ENCODE peak calls at places on chromosomes 4 and X, in five cellular contexts. A is HCT116, T is K562, U is stomach, V is SK-N-SH. Y is an unnamed sample. For H3K9me3, the result is how much of the 10 kb centered on the place peaks cover.

GRCh38 chr4:125016892-125017299 is 297.9 kb upstream of the FAT4 start:
- DNase-seq in A (no peak), T (no peak), U (no peak), V (peak), Y (no peak)

GRCh38 chr4:141814499-141814898 is 178.1 kb downstream of the IL15 start:
- DNase-seq in A (no peak), T (no peak), U (no peak), V (no peak), Y (no peak)

GRCh38 chr4:86834901-86835300 is 14.3 kb downstream of the SLC10A6 start:
- DNase-seq in A (no peak), T (no peak), U (no peak), V (no peak), Y (no peak)

GRCh38 chr4:83771113-83771705 is 235.3 kb downstream of the GPAT3 start:
- DNase-seq in A (peak), T (peak), U (peak), V (peak), Y (no peak)

GRCh38 chr4:118752551-118752950 is 67.4 kb downstream of the METTL14 start:
- DNase-seq in A (no peak), T (no peak), U (no peak), V (no peak), Y (no peak)

GRCh38 chr4:81198151-81198550 is 16.9 kb downstream of the PRKG2 start:
- DNase-seq in A (no peak), T (no peak), U (peak), V (no peak), Y (no peak)

GRCh38 chr4:118225521-118225920 is 127.3 kb downstream of the PRSS12 start:
- DNase-seq in A (no peak), T (no peak), U (no peak), V (no peak), Y (no peak)

GRCh38 chr4:76821661-76822060 is 76.3 kb downstream of the SOWAHB start:
- DNase-seq in A (no peak), T (no peak), U (no peak), V (no peak), Y (no peak)

GRCh38 chr4:33924239-33924638 is 2320.1 kb downstream of the ARAP2 start:
- DNase-seq in A (peak), T (no peak), U (no peak), V (no peak), Y (no peak)

GRCh38 chrX:106783716-106784115 is 18.8 kb upstream of the TBC1D8B start:
- DNase-seq in A (no peak), T (no peak), U (no peak), V (no peak), Y (no peak)

GRCh38 chr4:74464291-74464690 is 19.4 kb downstream of the AREG start:
- DNase-seq in A (no peak), T (no peak), U (no peak), V (no peak), Y (no peak)

GRCh38 chrX:54807524-54808108 is at the start of gene MAGED2:
- DNase-seq in A (no peak), T (peak), U (no peak), V (peak), Y (no peak)

GRCh38 chrX:109281478-109282275 is 200.2 kb downstream of the GUCY2F start:
- DNase-seq in A (no peak), T (no peak), U (peak), V (no peak), Y (no peak)

GRCh38 chr4:120025516-120025915 is 41.1 kb downstream of the MAD2L1 start:
- DNase-seq in A (no peak), T (no peak), U (no peak), V (no peak), Y (no peak)

GRCh38 chr4:118918388-118918787 is 29.7 kb downstream of the SYNPO2 start:
- DNase-seq in A (no peak), T (no peak), U (no peak), V (no peak), Y (no peak)

GRCh38 chrX:16838202-16839066 is 31.7 kb downstream of the RBBP7 start:
- DNase-seq in A (no peak), T (no peak), U (peak), V (no peak), Y (no peak)

GRCh38 chr4:62193726-62194125 is 993.6 kb downstream of the ADGRL3 start:
- DNase-seq in A (no peak), T (no peak), U (no peak), V (no peak), Y (no peak)

GRCh38 chrX:99305573-99305972 is 1104.5 kb downstream of the PCDH19 start:
- DNase-seq in A (no peak), T (no peak), U (no peak), V (no peak), Y (no peak)

GRCh38 chrX:140762061-140762460 is 52.5 kb downstream of the LINC00632 start:
- DNase-seq in A (no peak), T (peak), U (peak), V (peak), Y (no peak)

GRCh38 chrX:127058220-127058619 is 238.7 kb downstream of the PRR32 start:
- DNase-seq in A (no peak), T (no peak), U (no peak), V (no peak), Y (no peak)

GRCh38 chr4:3221996-3222395 is 27.0 kb upstream of the MSANTD1 start:
- DNase-seq in A (no peak), T (no peak), U (no peak), V (no peak), Y (no peak)

GRCh38 chrX:13646154-13646549 is 6.8 kb upstream of the TCEANC start:
- DNase-seq in A (peak), T (peak), U (peak), V (peak), Y (no peak)

GRCh38 chr4:170391066-170391754 is 301.5 kb upstream of the AADAT start:
- DNase-seq in A (no peak), T (no peak), U (no peak), V (no peak), Y (no peak)

GRCh38 chr4:177308125-177308524 is 1.5 kb upstream of the NEIL3 start:
- DNase-seq in A (no peak), T (no peak), U (no peak), V (no peak), Y (no peak)

GRCh38 chr4:2251073-2251794 is 9.3 kb upstream of the HAUS3 start:
- DNase-seq in A (no peak), T (no peak), U (peak), V (peak), Y (peak)

GRCh38 chr4:184688447-184688846 is 38.9 kb downstream of the PRIMPOL start:
- DNase-seq in A (peak), T (no peak), U (no peak), V (no peak), Y (no peak)

GRCh38 chrX:3026074-3026588 is 15.1 kb upstream of the ARSF start:
- DNase-seq in A (no peak), T (no peak), U (no peak), V (no peak), Y (no peak)

GRCh38 chrX:63428348-63428747 is 77.2 kb upstream of the SPIN4 start:
- DNase-seq in A (no peak), T (no peak), U (no peak), V (no peak), Y (no peak)

GRCh38 chr4:92636038-92636825 is 332.5 kb downstream of the GRID2 start:
- DNase-seq in A (no peak), T (no peak), U (no peak), V (no peak), Y (no peak)

GRCh38 chr4:3291969-3292570 is 751 bp upstream of the RGS12 start:
- DNase-seq in A (peak), T (peak), U (peak), V (peak), Y (no peak)

GRCh38 chrX:124386401-124386800 is 40.0 kb downstream of the SH2D1A start:
- DNase-seq in A (no peak), T (no peak), U (no peak), V (no peak), Y (no peak)

GRCh38 chr4:17510582-17510981 is 1.3 kb downstream of the QDPR start:
- DNase-seq in A (no peak), T (no peak), U (no peak), V (peak), Y (no peak)

GRCh38 chr4:179836179-179837075 is 2394.2 kb upstream of the AGA start:
- DNase-seq in A (no peak), T (no peak), U (no peak), V (no peak), Y (no peak)

GRCh38 chr4:34323549-34324325 is 1920.6 kb downstream of the ARAP2 start:
- DNase-seq in A (no peak), T (no peak), U (no peak), V (no peak), Y (no peak)

DNA sequence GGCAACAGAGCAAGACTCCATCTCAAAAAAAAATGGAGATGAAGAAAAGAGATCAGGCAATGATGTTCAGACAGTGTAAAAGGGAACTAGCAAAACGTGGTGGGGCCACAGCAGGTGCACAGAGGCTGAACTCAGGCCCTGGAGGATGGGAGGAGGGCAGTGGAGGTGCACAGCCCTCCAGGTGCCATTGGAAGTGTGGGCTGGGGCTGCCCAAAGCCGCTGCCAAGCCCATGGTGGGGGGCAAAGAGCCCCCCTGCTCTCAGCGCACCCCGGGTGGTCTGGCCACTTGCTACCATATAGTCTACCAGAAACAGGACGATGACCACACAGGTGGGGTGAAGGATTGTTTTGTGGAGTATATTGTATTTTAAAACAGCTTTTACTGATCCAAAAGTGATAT is 7.1 kb downstream of the TMEM271 start:
- DNase-seq in A (no peak), T (no peak), U (no peak), V (no peak), Y (no peak)
- H3K9me3 ChIP-seq in A (under half), T (under half), U (under half), V (under half), Y (under half)

DNA sequence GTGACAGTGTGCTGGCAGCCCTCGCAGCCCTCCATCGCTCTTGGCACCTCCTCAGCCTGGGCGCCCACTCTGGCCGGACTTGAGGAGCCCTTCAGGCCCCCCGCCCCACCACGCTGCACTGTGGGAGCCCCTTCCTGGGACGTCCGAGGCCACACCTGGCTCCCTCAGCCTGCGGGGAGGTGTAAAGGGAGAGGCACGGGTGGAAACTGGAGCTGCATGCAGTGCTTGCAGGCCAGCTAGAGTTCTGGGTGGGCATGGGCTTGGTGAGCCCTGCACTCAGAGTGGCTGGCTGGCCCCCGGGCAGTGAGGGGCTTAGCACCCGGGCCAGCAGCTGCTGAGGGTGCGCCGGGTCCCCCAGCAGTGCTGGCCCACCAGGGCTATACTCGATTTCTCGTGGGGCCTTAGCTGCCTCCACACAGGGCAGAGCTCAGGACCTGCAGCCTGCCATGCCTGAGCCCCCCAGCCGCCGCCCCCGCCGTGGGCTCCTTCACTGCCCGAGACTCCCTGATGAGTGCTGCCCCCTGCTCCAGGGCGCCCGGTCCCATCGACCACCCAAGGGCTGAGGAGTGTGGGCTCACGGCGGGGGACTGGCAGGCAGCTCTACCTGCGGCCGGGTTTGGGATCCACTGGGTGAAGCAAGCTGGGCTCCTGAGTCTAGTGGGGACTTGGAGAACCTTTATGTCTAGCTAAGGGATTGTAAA is 1672.7 kb upstream of the PCDH7 start:
- DNase-seq in A (no peak), T (no peak), U (no peak), V (no peak), Y (no peak)
- TF ChIP-seq POLR2AphosphoS5 in A (no peak), T (no peak), U (no peak), V (no peak), Y (no peak)

DNA sequence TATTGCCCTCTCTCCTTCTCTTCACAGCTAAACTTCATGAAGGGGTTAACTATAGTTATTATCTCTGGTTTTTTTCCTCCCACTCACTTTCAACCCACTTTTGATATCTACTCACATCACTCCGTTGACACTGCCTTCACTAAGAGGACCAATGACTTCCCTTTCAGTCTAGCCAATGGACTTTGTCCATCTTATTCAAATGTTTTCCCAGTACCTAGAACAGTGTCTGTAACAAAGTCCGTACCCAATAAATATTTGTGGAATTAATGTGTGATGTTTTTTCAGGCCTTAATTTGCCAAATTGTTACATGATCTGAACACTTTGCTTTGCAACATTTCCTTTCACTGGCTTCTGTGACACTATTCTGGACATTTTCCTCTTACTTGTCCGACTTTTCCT is 106.0 kb upstream of the AR start:
- DNase-seq in A (no peak), T (no peak), U (no peak), V (no peak), Y (no peak)
- H3K9me3 ChIP-seq in A (under half), T (under half), U (under half), V (under half), Y (under half)

GRCh38 chr4:129231907-129232626 is 136.1 kb downstream of the C4orf33 start:
- DNase-seq in A (no peak), T (no peak), U (no peak), V (no peak), Y (no peak)
- TF ChIP-seq POLR2AphosphoS5 in A (no peak), T (no peak), U (no peak), V (peak), Y (no peak)

GRCh38 chr4:168021666-168022065 is 70.7 kb upstream of the ANXA10 start:
- DNase-seq in A (no peak), T (no peak), U (no peak), V (no peak), Y (no peak)
- H3K9me3 ChIP-seq in A (under half), T (under half), U (under half), V (under half), Y (under half)

DNA sequence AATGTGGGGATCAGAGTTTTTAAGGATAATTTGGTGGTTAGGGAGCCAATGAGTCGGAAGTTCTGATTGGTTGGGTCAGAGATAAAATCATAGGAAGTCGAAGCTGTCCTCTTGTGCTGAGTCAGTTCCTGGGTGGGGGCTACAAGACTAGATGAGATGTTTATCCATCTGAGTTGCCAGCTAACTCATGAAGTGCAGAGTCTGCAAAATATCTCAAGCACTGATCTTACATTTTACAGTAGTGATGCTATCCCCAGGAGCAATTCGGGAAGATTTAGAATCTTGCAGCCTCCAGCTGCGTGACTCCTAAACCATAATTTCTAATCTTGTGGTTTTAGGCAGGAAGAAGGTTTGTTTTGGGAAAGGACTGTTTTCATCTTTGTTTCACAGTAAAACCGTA is 565.8 kb upstream of the SPANXN1 start:
- DNase-seq in A (no peak), T (no peak), U (no peak), V (no peak), Y (no peak)
- TF ChIP-seq POLR2AphosphoS5 in A (no peak), T (no peak), U (no peak), V (no peak), Y (no peak)

Y was measured in esophagus muscularis mucosa.